ENCODE peak calls at places on chromosome 13, in eight cellular contexts. B is adrenal gland, X is cardiac muscle cell, G is ovary, W is left lung, O is SJSA1, T is H9, Z is lung. R is an unnamed sample. For H3K4me1, the result is how much of the 10 kb centered on the place peaks cover.

GRCh38 chr13:37429976-37430375 is 168.6 kb downstream of the POSTN start:
- DNase-seq in B (no peak), G (no peak), W (no peak), Z (no peak), O (no peak), T (no peak), X (no peak), R (no peak)

GRCh38 chr13:65856464-65856863 is 1373.7 kb downstream of the PCDH9 start:
- DNase-seq in W (no peak), B (no peak), G (no peak), T (no peak), X (no peak), Z (no peak), O (no peak), R (no peak)

GRCh38 chr13:75481176-75482069 is 546 bp downstream of the TBC1D4 start:
- DNase-seq in T (peak), G (peak), X (peak), Z (peak), B (peak), W (peak), O (peak), R (peak)

GRCh38 chr13:51260154-51260553 is 38.0 kb downstream of the FAM124A start:
- DNase-seq in W (no peak), X (no peak), B (no peak), T (no peak), G (no peak), O (no peak), Z (no peak), R (no peak)

GRCh38 chr13:66347718-66348117 is 882.4 kb downstream of the PCDH9 start:
- DNase-seq in B (no peak), W (peak), X (peak), T (no peak), O (no peak), G (no peak), Z (no peak), R (no peak)

GRCh38 chr13:80337706-80338105 is 3.2 kb downstream of the SPRY2 start:
- DNase-seq in B (no peak), Z (no peak), O (no peak), T (no peak), G (no peak), W (no peak), X (no peak), R (no peak)

GRCh38 chr13:39768962-39769361 is 113.5 kb downstream of the COG6 start:
- DNase-seq in W (no peak), Z (no peak), B (no peak), X (no peak), O (peak), T (no peak), G (no peak), R (no peak)

GRCh38 chr13:109028626-109029025 is 399.2 kb downstream of the MYO16 start:
- DNase-seq in X (no peak), O (no peak), W (no peak), Z (no peak), B (no peak), T (no peak), G (no peak), R (no peak)

GRCh38 chr13:35349052-35349451 is 127.4 kb downstream of the MAB21L1 start:
- DNase-seq in W (no peak), G (no peak), O (no peak), T (no peak), B (no peak), X (no peak), Z (no peak), R (no peak)

GRCh38 chr13:98478134-98479129 is 98.5 kb downstream of the STK24 start:
- DNase-seq in G (no peak), W (no peak), Z (no peak), O (peak), B (no peak), X (peak), T (peak), R (peak)

GRCh38 chr13:90311929-90312328 is 1035.6 kb upstream of the MIR17HG start:
- DNase-seq in W (no peak), B (no peak), G (no peak), Z (no peak), T (no peak), O (no peak), X (no peak), R (no peak)

GRCh38 chr13:91313581-91313980 is 33.9 kb upstream of the MIR17HG start:
- DNase-seq in X (no peak), O (no peak), G (no peak), W (no peak), B (no peak), Z (no peak), T (no peak), R (no peak)

GRCh38 chr13:67769063-67769986 is 539.2 kb upstream of the PCDH9 start:
- DNase-seq in B (no peak), T (no peak), G (no peak), Z (no peak), W (no peak), O (no peak), X (no peak), R (no peak)

GRCh38 chr13:85806553-85807175 is 7.4 kb upstream of the SLITRK6 start:
- DNase-seq in B (no peak), W (no peak), T (no peak), X (peak), O (peak), G (no peak), Z (no peak), R (peak)

GRCh38 chr13:44715287-44716224 is 139.4 kb upstream of the TSC22D1 start:
- DNase-seq in T (no peak), X (no peak), W (no peak), B (no peak), G (no peak), Z (no peak), O (no peak), R (no peak)

GRCh38 chr13:21800847-21801616 is 130.2 kb downstream of the FGF9 start:
- DNase-seq in G (no peak), T (no peak), O (peak), Z (no peak), W (no peak), B (no peak), X (no peak), R (no peak)

DNA sequence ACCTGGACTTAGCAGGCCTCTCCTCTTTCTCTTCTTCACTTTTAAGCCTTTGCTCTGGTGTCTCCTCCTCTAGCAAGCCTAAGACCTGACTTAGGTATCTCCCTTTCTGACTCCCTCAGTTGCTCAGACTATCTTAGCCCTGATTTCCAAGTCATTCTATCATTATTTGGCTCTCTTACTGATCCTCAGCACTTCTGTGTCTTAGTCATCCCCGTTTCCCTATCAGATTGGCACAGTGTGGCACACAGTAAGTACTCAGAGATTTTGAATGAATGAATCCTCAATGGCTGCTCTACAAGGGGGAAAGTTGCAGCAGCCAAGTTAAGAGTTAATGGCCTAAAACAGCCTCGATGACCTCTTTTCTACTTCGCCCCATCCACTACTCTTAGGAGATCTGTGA is 8.2 kb downstream of the KCTD12 start:
- DNase-seq in O (no peak), X (no peak), B (no peak), W (no peak), Z (no peak), G (no peak), T (no peak), R (no peak)
- H3K4me1 ChIP-seq in O (under half), X (under half), B (under half), W (under half), Z (under half), G (under half), T (under half), R (under half)

GRCh38 chr13:114151031-114151430 is 18.6 kb upstream of the RASA3 start:
- DNase-seq in G (no peak), Z (no peak), O (no peak), B (no peak), X (no peak), W (no peak), T (no peak), R (no peak)
- H3K4me1 ChIP-seq in G (under half), Z (under half), O (under half), B (under half), X (under half), W (under half), T (under half), R (under half)

GRCh38 chr13:30448441-30448840 is 17.3 kb downstream of the HMGB1 start:
- DNase-seq in Z (no peak), T (no peak), X (no peak), G (no peak), W (no peak), B (no peak), O (no peak), R (no peak)
- H3K4me1 ChIP-seq in Z (under half), T (under half), X (under half), G (under half), W (under half), B (under half), O (under half), R (under half)

DNA sequence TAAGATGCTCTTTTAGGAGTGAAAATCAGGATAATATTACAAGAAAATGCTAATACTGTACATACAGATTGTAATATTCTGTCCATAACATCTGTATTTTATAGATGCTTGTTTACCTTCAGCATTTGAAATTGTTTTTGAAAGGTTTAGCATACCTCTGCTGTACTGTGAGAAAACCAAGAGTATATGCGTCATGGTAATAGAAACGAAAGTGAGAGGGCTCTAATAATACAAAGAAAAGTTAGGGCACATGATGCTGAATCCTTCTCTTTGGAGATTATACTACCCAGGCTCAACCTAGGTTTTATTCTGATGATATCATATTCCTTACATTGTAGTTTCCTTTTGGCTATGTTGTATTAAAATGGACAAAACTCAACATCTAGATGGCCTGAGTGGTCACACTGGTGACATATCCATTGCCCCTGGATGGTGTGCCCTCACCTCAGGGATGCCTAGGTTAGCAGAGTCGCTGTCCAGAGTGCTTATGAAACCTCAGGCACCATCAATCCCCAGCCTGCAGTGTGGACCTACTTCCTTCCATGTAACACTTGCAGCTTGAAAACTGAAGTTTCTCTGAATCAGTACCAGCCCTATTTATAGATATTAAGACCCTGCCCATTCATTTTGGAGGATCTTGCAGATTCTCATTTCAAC is 253.7 kb downstream of the KCTD12 start:
- DNase-seq in G (no peak), O (no peak), B (no peak), W (no peak), X (peak), T (peak), Z (no peak), R (peak)
- H3K4me1 ChIP-seq in G (under half), O (under half), B (under half), W (under half), X (under half), T (under half), Z (under half), R (under half)

DNA sequence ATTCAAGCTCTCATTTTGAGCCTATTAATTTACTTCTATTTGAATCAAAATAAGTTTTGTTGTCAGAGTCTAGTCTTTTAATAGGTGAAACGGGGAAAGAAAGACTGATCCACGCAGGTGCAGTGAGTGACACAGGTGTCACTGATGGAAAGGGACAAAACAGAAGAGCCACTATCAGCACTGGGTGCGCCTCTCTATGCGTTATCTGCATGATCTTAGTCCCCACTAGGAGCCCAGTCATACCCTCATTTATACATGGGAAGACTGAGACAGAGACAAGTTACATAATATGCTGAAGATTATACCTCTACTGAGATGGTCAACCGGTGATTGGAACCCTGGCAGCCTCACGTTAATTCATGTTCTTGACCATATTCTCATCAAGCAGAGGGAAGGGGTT is 3.4 kb downstream of the LRCH1 start:
- DNase-seq in X (no peak), T (no peak), W (no peak), Z (no peak), G (no peak), B (no peak), O (no peak), R (no peak)
- H3K4me1 ChIP-seq in X (under half), T (under half), W (under half), Z (under half), G (under half), B (under half), O (under half), R (under half)

R was measured in neural progenitor cell.